ENCODE peak calls at places on chromosome 9, in seven cellular contexts. One of them, this sample, is unnamed. For H3K9me3 and H3K27me3, the result is how much of the 10 kb centered on the place peaks cover.

GRCh38 chr9:121230231-121230630 is 28.6 kb upstream of the RAB14 start:
- DNase-seq in spleen: no peak
- DNase-seq in heart left ventricle: no peak
- DNase-seq in K562: no peak
- DNase-seq in uterus: no peak
- DNase-seq in ovary: no peak
- DNase-seq in stomach: no peak
- DNase-seq in this sample: no peak

GRCh38 chr9:76646249-76646648 is 118.0 kb upstream of the PCA3 start:
- DNase-seq in spleen: no peak
- DNase-seq in heart left ventricle: no peak
- DNase-seq in K562: peak
- DNase-seq in uterus: no peak
- DNase-seq in ovary: no peak
- DNase-seq in stomach: no peak
- DNase-seq in this sample: no peak

GRCh38 chr9:89473762-89474469 is 24.0 kb downstream of the SEMA4D start:
- DNase-seq in spleen: no peak
- DNase-seq in heart left ventricle: no peak
- DNase-seq in K562: no peak
- DNase-seq in uterus: no peak
- DNase-seq in ovary: no peak
- DNase-seq in stomach: no peak
- DNase-seq in this sample: no peak

GRCh38 chr9:98795295-98795955 is 930 bp downstream of the ANKS6 start:
- DNase-seq in spleen: no peak
- DNase-seq in heart left ventricle: no peak
- DNase-seq in K562: no peak
- DNase-seq in uterus: no peak
- DNase-seq in ovary: no peak
- DNase-seq in stomach: no peak
- DNase-seq in this sample: no peak

GRCh38 chr9:88458716-88459115 is 70.5 kb downstream of the SPIN1 start:
- DNase-seq in spleen: no peak
- DNase-seq in heart left ventricle: no peak
- DNase-seq in K562: no peak
- DNase-seq in uterus: no peak
- DNase-seq in ovary: no peak
- DNase-seq in stomach: no peak
- DNase-seq in this sample: no peak

GRCh38 chr9:14072850-14073249 is 241.1 kb downstream of the NFIB start:
- DNase-seq in spleen: no peak
- DNase-seq in heart left ventricle: no peak
- DNase-seq in K562: no peak
- DNase-seq in uterus: no peak
- DNase-seq in ovary: no peak
- DNase-seq in stomach: no peak
- DNase-seq in this sample: no peak

GRCh38 chr9:13554626-13555025 is 275.1 kb upstream of the MPDZ start:
- DNase-seq in spleen: no peak
- DNase-seq in heart left ventricle: no peak
- DNase-seq in K562: no peak
- DNase-seq in uterus: no peak
- DNase-seq in ovary: no peak
- DNase-seq in stomach: no peak
- DNase-seq in this sample: no peak

GRCh38 chr9:69468380-69468779 is 143.4 kb downstream of the ENTREP1 start:
- DNase-seq in spleen: no peak
- DNase-seq in heart left ventricle: no peak
- DNase-seq in K562: no peak
- DNase-seq in uterus: no peak
- DNase-seq in ovary: no peak
- DNase-seq in stomach: no peak
- DNase-seq in this sample: no peak

GRCh38 chr9:86093788-86094555 is 5.4 kb downstream of the GOLM1 start:
- DNase-seq in spleen: no peak
- DNase-seq in heart left ventricle: no peak
- DNase-seq in K562: peak
- DNase-seq in uterus: no peak
- DNase-seq in ovary: no peak
- DNase-seq in stomach: peak
- DNase-seq in this sample: no peak

GRCh38 chr9:87615547-87616148 is 110.3 kb upstream of the CTSL start:
- DNase-seq in spleen: no peak
- DNase-seq in heart left ventricle: no peak
- DNase-seq in K562: no peak
- DNase-seq in uterus: no peak
- DNase-seq in ovary: no peak
- DNase-seq in stomach: peak
- DNase-seq in this sample: no peak

GRCh38 chr9:101027733-101028345 is 688 bp upstream of the PLPPR1 start:
- DNase-seq in spleen: no peak
- DNase-seq in heart left ventricle: no peak
- DNase-seq in K562: no peak
- DNase-seq in uterus: no peak
- DNase-seq in ovary: no peak
- DNase-seq in stomach: no peak
- DNase-seq in this sample: no peak

GRCh38 chr9:108254236-108254635 is 601.5 kb downstream of the ACTL7B start:
- DNase-seq in spleen: no peak
- DNase-seq in heart left ventricle: no peak
- DNase-seq in K562: no peak
- DNase-seq in uterus: no peak
- DNase-seq in ovary: no peak
- DNase-seq in stomach: no peak
- DNase-seq in this sample: peak

GRCh38 chr9:27151693-27152397 is 42.8 kb downstream of the TEK start:
- DNase-seq in spleen: no peak
- DNase-seq in heart left ventricle: no peak
- DNase-seq in K562: no peak
- DNase-seq in uterus: no peak
- DNase-seq in ovary: no peak
- DNase-seq in stomach: no peak
- DNase-seq in this sample: no peak

GRCh38 chr9:97751510-97751909 is 54.4 kb upstream of the XPA start:
- DNase-seq in spleen: no peak
- DNase-seq in heart left ventricle: no peak
- DNase-seq in K562: no peak
- DNase-seq in uterus: no peak
- DNase-seq in ovary: no peak
- DNase-seq in stomach: no peak
- DNase-seq in this sample: no peak

GRCh38 chr9:33506626-33507370 is 17.3 kb upstream of the ANKRD18B start:
- DNase-seq in spleen: no peak
- DNase-seq in heart left ventricle: no peak
- DNase-seq in K562: peak
- DNase-seq in uterus: no peak
- DNase-seq in ovary: no peak
- DNase-seq in stomach: no peak
- DNase-seq in this sample: no peak

GRCh38 chr9:5631021-5631420 is 2.1 kb downstream of the RIC1 start:
- DNase-seq in spleen: no peak
- DNase-seq in heart left ventricle: no peak
- DNase-seq in K562: no peak
- DNase-seq in uterus: no peak
- DNase-seq in ovary: no peak
- DNase-seq in stomach: no peak
- DNase-seq in this sample: no peak

GRCh38 chr9:94464790-94465189 is 90.1 kb upstream of the PCAT7 start:
- DNase-seq in spleen: no peak
- DNase-seq in heart left ventricle: no peak
- DNase-seq in K562: no peak
- DNase-seq in uterus: no peak
- DNase-seq in ovary: no peak
- DNase-seq in stomach: no peak
- DNase-seq in this sample: no peak
- H3K9me3 ChIP-seq in spleen: half or more
- H3K9me3 ChIP-seq in heart left ventricle: under half
- H3K9me3 ChIP-seq in K562: under half
- H3K9me3 ChIP-seq in uterus: under half
- H3K9me3 ChIP-seq in ovary: under half
- H3K9me3 ChIP-seq in stomach: under half
- H3K9me3 ChIP-seq in this sample: under half

GRCh38 chr9:129383415-129384088 is 205.5 kb upstream of the IER5L start:
- DNase-seq in spleen: peak
- DNase-seq in heart left ventricle: peak
- DNase-seq in K562: no peak
- DNase-seq in uterus: peak
- DNase-seq in ovary: peak
- DNase-seq in stomach: peak
- DNase-seq in this sample: no peak
- TF ChIP-seq POLR2A in spleen: peak
- TF ChIP-seq POLR2A in heart left ventricle: peak
- TF ChIP-seq POLR2A in K562: no peak
- TF ChIP-seq POLR2A in uterus: peak
- TF ChIP-seq POLR2A in ovary: no peak
- TF ChIP-seq POLR2A in stomach: no peak
- TF ChIP-seq POLR2A in this sample: no peak

DNA sequence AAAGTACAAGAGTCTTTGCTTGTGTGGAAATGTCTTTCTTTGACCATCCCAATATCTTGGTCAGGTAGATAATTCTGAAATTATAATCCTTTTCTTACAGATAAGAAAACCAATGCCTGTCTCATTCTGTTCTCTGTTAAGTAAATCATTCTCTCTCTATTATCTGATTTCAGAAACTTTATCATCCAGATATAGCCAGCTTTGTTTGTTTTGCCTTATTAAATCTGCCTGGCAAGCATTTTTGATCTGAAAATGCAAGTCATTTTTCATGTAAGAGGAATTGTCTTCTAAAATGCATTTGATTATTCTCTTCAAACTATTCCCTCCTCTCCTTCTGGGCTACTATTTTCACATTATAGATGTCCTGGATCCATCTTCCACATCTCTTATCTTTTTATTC is 625.5 kb downstream of the CCDC171 start:
- DNase-seq in spleen: no peak
- DNase-seq in heart left ventricle: no peak
- DNase-seq in K562: no peak
- DNase-seq in uterus: no peak
- DNase-seq in ovary: no peak
- DNase-seq in stomach: no peak
- DNase-seq in this sample: no peak
- H3K27me3 ChIP-seq in spleen: under half
- H3K27me3 ChIP-seq in heart left ventricle: under half
- H3K27me3 ChIP-seq in K562: under half
- H3K27me3 ChIP-seq in uterus: under half
- H3K27me3 ChIP-seq in ovary: under half
- H3K27me3 ChIP-seq in stomach: under half
- H3K27me3 ChIP-seq in this sample: under half

GRCh38 chr9:40914772-40915659 is 213.5 kb downstream of the FOXD4L6 start:
- DNase-seq in spleen: no peak
- DNase-seq in heart left ventricle: no peak
- DNase-seq in K562: no peak
- DNase-seq in uterus: no peak
- DNase-seq in ovary: no peak
- DNase-seq in stomach: no peak
- DNase-seq in this sample: peak
- H3K9me3 ChIP-seq in spleen: half or more
- H3K9me3 ChIP-seq in heart left ventricle: half or more
- H3K9me3 ChIP-seq in K562: under half
- H3K9me3 ChIP-seq in uterus: under half
- H3K9me3 ChIP-seq in ovary: under half
- H3K9me3 ChIP-seq in stomach: half or more
- H3K9me3 ChIP-seq in this sample: under half

This sample was measured in esophagus muscularis mucosa.